ENCODE peak calls at places on chromosome 1, in nine cellular contexts. P, O, E, K, A, V, R, M and X are unnamed samples.

GRCh38 chr1:56194911-56195310 is 384.5 kb downstream of the PLPP3 start:
- DNase-seq in P (no peak), O (no peak), E (no peak), K (no peak), A (no peak), V (no peak), R (peak; percentile 61), M (no peak), X (no peak)

GRCh38 chr1:39110325-39110851 is 84.2 kb downstream of the NDUFS5 start:
- DNase-seq in P (no peak), O (no peak), E (no peak), K (no peak), A (no peak), V (no peak), R (peak; percentile 79), M (no peak), X (no peak)

GRCh38 chr1:167474191-167474641 is 44.1 kb downstream of the CD247 start:
- DNase-seq in P (no peak), O (no peak), E (no peak), K (peak; percentile 52), A (no peak), V (no peak), R (no peak), M (no peak), X (no peak)

GRCh38 chr1:93619507-93620168 is 62.0 kb downstream of the BCAR3 start:
- DNase-seq in P (no peak), O (no peak), E (peak; percentile 40), K (no peak), A (no peak), V (no peak), R (no peak), M (peak; percentile 16), X (no peak)

GRCh38 chr1:188735567-188735966 is 1742.1 kb downstream of the BRINP3 start:
- DNase-seq in P (no peak), O (no peak), E (no peak), K (no peak), A (no peak), V (no peak), R (no peak), M (no peak), X (no peak)

GRCh38 chr1:227043755-227044154 is 103.7 kb downstream of the COQ8A start:
- DNase-seq in P (no peak), O (no peak), E (no peak), K (no peak), A (no peak), V (no peak), R (peak; percentile 5), M (peak; percentile 31), X (no peak)

GRCh38 chr1:101236546-101237228 is at the start of gene S1PR1:
- DNase-seq in P (peak; percentile 45), O (no peak), E (peak; percentile 38), K (peak; percentile 79), A (no peak), V (peak; percentile 59), R (peak; percentile 63), M (peak; percentile 25), X (peak; percentile 75)

GRCh38 chr1:119767486-119767885 is 1.2 kb downstream of the HMGCS2 start:
- DNase-seq in P (no peak), O (no peak), E (no peak), K (no peak), A (no peak), V (no peak), R (no peak), M (no peak), X (no peak)

GRCh38 chr1:215444715-215445414 is 122.2 kb upstream of the KCTD3 start:
- DNase-seq in P (no peak), O (no peak), E (no peak), K (no peak), A (no peak), V (no peak), R (no peak), M (no peak), X (no peak)

GRCh38 chr1:81340258-81340657 is 460.5 kb upstream of the ADGRL2 start:
- DNase-seq in P (no peak), O (no peak), E (no peak), K (no peak), A (no peak), V (no peak), R (no peak), M (no peak), X (no peak)